ENCODE peak calls at places on chromosomes 2 and 18, in five cellular contexts. M is stimulated activated CD4-positive, alpha-beta T cell treated with anti-CD3 and anti-CD28 coated beads, Interleukin-2, amount 100 ng/mL, for 48 hours; D is activated naive CD8-positive, alpha-beta T cell treated with anti-CD3 and anti-CD28 coated beads, Interleukin-2, amount 50 U/mL, for 16 hours; G is activated CD8-positive, alpha-beta memory T cell treated with anti-CD3 and anti-CD28 coated beads, Interleukin-2, amount 10 ng/mL, durations not matched to agents 7 days and 5 days; H is small intestine. I is an unnamed sample.

GRCh38 chr2:129925381-129925780 is 54.1 kb upstream of the RAB6C start:
- DNase-seq in D (no peak), G (no peak), M (no peak), H (no peak), I (no peak)

GRCh38 chr2:219406861-219407230 is 11.3 kb upstream of the DES start:
- DNase-seq in M (no peak), H (no peak), D (no peak), G (no peak), I (no peak)

GRCh38 chr2:131556998-131557397 is 29.3 kb downstream of the CCDC74A start:
- DNase-seq in M (no peak), G (no peak), H (peak), D (no peak), I (no peak)

GRCh38 chr2:241014224-241014623 is 15.8 kb downstream of the SNED1 start:
- DNase-seq in G (peak), M (no peak), D (no peak), H (no peak), I (no peak)

GRCh38 chr2:55901322-55901721 is 22.3 kb downstream of the EFEMP1 start:
- DNase-seq in D (no peak), G (no peak), H (no peak), M (no peak), I (no peak)

GRCh38 chr18:51519571-51519970 is 322.1 kb upstream of the MEX3C start:
- DNase-seq in D (no peak), G (no peak), H (no peak), M (no peak), I (no peak)

GRCh38 chr2:184067502-184067901 is 530.8 kb upstream of the ZNF804A start:
- DNase-seq in G (no peak), H (peak), M (no peak), D (no peak), I (no peak)

GRCh38 chr2:174916270-174916930 is 88.8 kb downstream of the CHN1 start:
- DNase-seq in D (no peak), G (no peak), H (peak), M (no peak), I (no peak)

GRCh38 chr2:101106453-101107181 is 44.6 kb downstream of the TBC1D8 start:
- DNase-seq in H (peak), M (no peak), D (no peak), G (no peak), I (no peak)

GRCh38 chr2:103179800-103180199 is 418.0 kb downstream of the TMEM182 start:
- DNase-seq in M (no peak), H (no peak), D (no peak), G (no peak), I (no peak)

GRCh38 chr2:6452702-6453481 is 412.8 kb downstream of the CMPK2 start:
- DNase-seq in H (peak), G (no peak), D (no peak), M (no peak), I (no peak)

GRCh38 chr2:200130762-200131166 is 175.4 kb downstream of the MAIP1 start:
- DNase-seq in M (no peak), H (no peak), G (no peak), D (no peak), I (no peak)

GRCh38 chr2:20604401-20604911 is 46.4 kb downstream of the HS1BP3 start:
- DNase-seq in D (no peak), M (no peak), G (no peak), H (no peak), I (no peak)

GRCh38 chr2:71795486-71795885 is 342.1 kb downstream of the DYSF start:
- DNase-seq in H (no peak), D (no peak), G (no peak), M (no peak), I (no peak)

GRCh38 chr2:9057939-9058761 is 54.7 kb upstream of the MBOAT2 start:
- DNase-seq in D (no peak), M (no peak), G (no peak), H (no peak), I (no peak)